ENCODE peak calls at places on chromosome 12, in four cellular contexts. D, Q, X and V are unnamed samples.

GRCh38 chr12:645563-646071 is 17.6 kb downstream of the NINJ2 start:
- DNase-seq in X (peak; percentile 62), D (peak; percentile 58), Q (no peak), V (peak; percentile 63)

GRCh38 chr12:121916719-121917118 is 1.7 kb upstream of the CFAP251 start:
- DNase-seq in X (peak; percentile 67), Q (no peak), D (no peak), V (no peak)

GRCh38 chr12:14260011-14260993 is 105.2 kb upstream of the ATF7IP start:
- DNase-seq in X (peak; percentile 93), D (peak; percentile 95), Q (no peak), V (peak; percentile 85)

GRCh38 chr12:63045020-63045860 is 105.8 kb downstream of the AVPR1A start:
- DNase-seq in X (peak; percentile 56), D (peak; percentile 75), Q (no peak), V (peak; percentile 21)

GRCh38 chr12:78530065-78530765 is 334.4 kb upstream of the SYT1 start:
- DNase-seq in Q (no peak), D (peak; percentile 2), X (peak; percentile 38), V (no peak)

GRCh38 chr12:93805736-93806141 is 128.6 kb downstream of the CRADD start:
- DNase-seq in Q (no peak), D (no peak), X (no peak), V (no peak)

GRCh38 chr12:49894754-49895153 is 8.9 kb downstream of the FAIM2 start:
- DNase-seq in Q (no peak), X (no peak), D (no peak), V (no peak)

GRCh38 chr12:116590561-116590960 is 31.4 kb downstream of the MAP1LC3B2 start:
- DNase-seq in X (no peak), Q (no peak), D (no peak), V (no peak)

GRCh38 chr12:114777052-114777451 is 93.1 kb upstream of the TBX3 start:
- DNase-seq in X (peak; percentile 75), D (no peak), Q (no peak), V (peak; percentile 21)

GRCh38 chr12:25866586-25867378 is 91.7 kb upstream of the RASSF8 start:
- DNase-seq in X (no peak), D (no peak), Q (no peak), V (no peak)

GRCh38 chr12:94987806-94988205 is 15.7 kb downstream of the NDUFA12 start:
- DNase-seq in D (no peak), X (no peak), Q (no peak), V (no peak)

GRCh38 chr12:126663304-126664094 is 1598.3 kb downstream of the AACS start:
- DNase-seq in D (peak; percentile 2), X (no peak), Q (no peak), V (no peak)

GRCh38 chr12:107417004-107417403 is 268.6 kb upstream of the PWP1 start:
- DNase-seq in Q (no peak), D (no peak), X (no peak), V (no peak)

GRCh38 chr12:46702581-46703344 is 123.0 kb downstream of the SLC38A4 start:
- DNase-seq in X (peak; percentile 38), Q (no peak), D (no peak), V (no peak)

GRCh38 chr12:68611094-68611818 is 557 bp downstream of the RAP1B start:
- DNase-seq in X (peak; percentile 60), Q (no peak), D (no peak), V (peak; percentile 34)

GRCh38 chr12:988616-989015 is 2.4 kb upstream of the ERC1 start:
- DNase-seq in D (no peak), Q (no peak), X (peak; percentile 18), V (no peak)

GRCh38 chr12:53530056-53530455 is 22.8 kb upstream of the NPFF start:
- DNase-seq in Q (no peak), X (no peak), D (no peak), V (no peak)

GRCh38 chr12:52566847-52567291 is 6.8 kb downstream of the KRT74 start:
- DNase-seq in D (no peak), Q (no peak), X (no peak), V (no peak)

GRCh38 chr12:67617619-67618018 is 30.9 kb upstream of the DYRK2 start:
- DNase-seq in Q (no peak), D (no peak), X (no peak), V (no peak)

GRCh38 chr12:2902287-2902880 is 11.7 kb downstream of the TULP3 start:
- DNase-seq in D (no peak), X (peak; percentile 50), Q (no peak), V (no peak)

GRCh38 chr12:95134085-95134484 is 60.7 kb upstream of the NR2C1 start:
- DNase-seq in D (no peak), X (no peak), Q (no peak), V (no peak)

GRCh38 chr12:118020036-118020435 is 3.5 kb downstream of the RFC5 start:
- DNase-seq in D (no peak), X (no peak), Q (no peak), V (no peak)

GRCh38 chr12:120134307-120134980 is 17.9 kb upstream of the RAB35 start:
- DNase-seq in Q (no peak), D (no peak), X (no peak), V (no peak)

GRCh38 chr12:5022030-5022429 is 21.6 kb upstream of the KCNA5 start:
- DNase-seq in Q (no peak), D (no peak), X (peak; percentile 18), V (no peak)

GRCh38 chr12:119669744-119670472 is 2.0 kb downstream of the PRKAB1 start:
- DNase-seq in X (no peak), Q (no peak), D (no peak), V (no peak)

GRCh38 chr12:119949145-119949544 is 39.9 kb upstream of the BICDL1 start:
- DNase-seq in D (no peak), Q (no peak), X (no peak), V (no peak)

GRCh38 chr12:120225200-120225558 is 24.3 kb upstream of the RPLP0 start:
- DNase-seq in X (no peak), D (no peak), Q (no peak), V (no peak)

GRCh38 chr12:62517887-62518286 is 51.3 kb downstream of the MON2 start:
- DNase-seq in X (no peak), Q (no peak), D (no peak), V (no peak)

GRCh38 chr12:12881495-12881894 is 9.9 kb upstream of the GPRC5A start:
- DNase-seq in Q (no peak), X (peak; percentile 79), D (no peak), V (no peak)